ENCODE peak calls at places on chromosomes 5 and 9, in five cellular contexts. One of them, this sample, is unnamed. For H3K4me1, the result is how much of the 10 kb centered on the place peaks cover.

GRCh38 chr5:90386099-90386710 is 23.4 kb downstream of the CETN3 start:
- DNase-seq in GM23248: peak
- DNase-seq in neural progenitor cell: no peak
- DNase-seq in A549: peak
- DNase-seq in tibial nerve: no peak
- DNase-seq in this sample: no peak

GRCh38 chr5:171721469-171721868 is 64.1 kb upstream of the SMIM23 start:
- DNase-seq in GM23248: no peak
- DNase-seq in neural progenitor cell: no peak
- DNase-seq in A549: no peak
- DNase-seq in tibial nerve: no peak
- DNase-seq in this sample: no peak

GRCh38 chr5:124395899-124396298 is 350.5 kb downstream of the ZNF608 start:
- DNase-seq in GM23248: no peak
- DNase-seq in neural progenitor cell: no peak
- DNase-seq in A549: no peak
- DNase-seq in tibial nerve: no peak
- DNase-seq in this sample: no peak

GRCh38 chr9:79969866-79970265 is 398.1 kb downstream of the TLE4 start:
- DNase-seq in GM23248: no peak
- DNase-seq in neural progenitor cell: no peak
- DNase-seq in A549: no peak
- DNase-seq in tibial nerve: no peak
- DNase-seq in this sample: no peak

GRCh38 chr5:418681-419121 is 24.3 kb upstream of the EXOC3 start:
- DNase-seq in GM23248: no peak
- DNase-seq in neural progenitor cell: no peak
- DNase-seq in A549: no peak
- DNase-seq in tibial nerve: no peak
- DNase-seq in this sample: no peak

GRCh38 chr9:73269430-73270101 is 117.9 kb downstream of the ANXA1 start:
- DNase-seq in GM23248: peak
- DNase-seq in neural progenitor cell: peak
- DNase-seq in A549: peak
- DNase-seq in tibial nerve: no peak
- DNase-seq in this sample: no peak

GRCh38 chr5:170200876-170201275 is 31.9 kb upstream of the C5orf58 start:
- DNase-seq in GM23248: peak
- DNase-seq in neural progenitor cell: no peak
- DNase-seq in A549: no peak
- DNase-seq in tibial nerve: no peak
- DNase-seq in this sample: no peak

GRCh38 chr5:133149333-133149732 is 97.5 kb downstream of the HSPA4 start:
- DNase-seq in GM23248: no peak
- DNase-seq in neural progenitor cell: no peak
- DNase-seq in A549: no peak
- DNase-seq in tibial nerve: no peak
- DNase-seq in this sample: no peak

GRCh38 chr5:19874811-19875210 is 113.2 kb downstream of the CDH18 start:
- DNase-seq in GM23248: no peak
- DNase-seq in neural progenitor cell: no peak
- DNase-seq in A549: no peak
- DNase-seq in tibial nerve: no peak
- DNase-seq in this sample: no peak

GRCh38 chr9:97109194-97109811 is 70.4 kb upstream of the CTSV start:
- DNase-seq in GM23248: peak
- DNase-seq in neural progenitor cell: peak
- DNase-seq in A549: peak
- DNase-seq in tibial nerve: peak
- DNase-seq in this sample: peak

GRCh38 chr9:38144421-38144820 is 75.4 kb upstream of the SHB start:
- DNase-seq in GM23248: peak
- DNase-seq in neural progenitor cell: no peak
- DNase-seq in A549: no peak
- DNase-seq in tibial nerve: no peak
- DNase-seq in this sample: no peak

GRCh38 chr5:126745259-126745992 is 31.5 kb upstream of the LMNB1 start:
- DNase-seq in GM23248: no peak
- DNase-seq in neural progenitor cell: no peak
- DNase-seq in A549: no peak
- DNase-seq in tibial nerve: no peak
- DNase-seq in this sample: no peak

GRCh38 chr9:26656003-26656940 is 236.3 kb downstream of the CAAP1 start:
- DNase-seq in GM23248: peak
- DNase-seq in neural progenitor cell: peak
- DNase-seq in A549: peak
- DNase-seq in tibial nerve: peak
- DNase-seq in this sample: peak

GRCh38 chr9:124735121-124735520 is 36.0 kb downstream of the NR6A1 start:
- DNase-seq in GM23248: peak
- DNase-seq in neural progenitor cell: no peak
- DNase-seq in A549: no peak
- DNase-seq in tibial nerve: no peak
- DNase-seq in this sample: no peak

GRCh38 chr5:59600998-59601397 is 292.5 kb downstream of the PDE4D start:
- DNase-seq in GM23248: no peak
- DNase-seq in neural progenitor cell: no peak
- DNase-seq in A549: no peak
- DNase-seq in tibial nerve: no peak
- DNase-seq in this sample: no peak

DNA sequence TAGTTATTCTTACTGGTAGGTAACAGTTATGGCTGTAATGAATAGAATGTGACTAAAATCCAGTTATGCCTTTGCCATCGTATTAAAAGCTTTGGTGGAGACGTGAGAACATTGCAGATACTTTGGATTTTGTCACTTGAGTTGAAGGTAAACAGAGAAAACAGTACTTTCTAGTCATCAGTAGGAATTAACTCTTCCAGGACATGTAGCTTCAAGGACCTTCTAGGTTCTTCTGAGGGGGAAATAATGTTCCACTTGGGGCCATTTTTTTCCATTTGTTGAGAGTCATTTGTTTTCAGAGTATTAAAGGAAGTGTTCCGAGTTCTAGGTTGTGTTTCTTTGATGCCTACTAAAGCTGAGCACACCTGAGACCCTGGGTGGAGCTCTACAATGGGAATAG is 6.1 kb downstream of the TJP2 start:
- DNase-seq in GM23248: no peak
- DNase-seq in neural progenitor cell: no peak
- DNase-seq in A549: no peak
- DNase-seq in tibial nerve: no peak
- DNase-seq in this sample: no peak
- H3K4me1 ChIP-seq in GM23248: under half
- H3K4me1 ChIP-seq in neural progenitor cell: under half
- H3K4me1 ChIP-seq in A549: under half
- H3K4me1 ChIP-seq in tibial nerve: under half
- H3K4me1 ChIP-seq in this sample: under half

GRCh38 chr5:136042665-136043121 is 13.9 kb downstream of the TGFBI start:
- DNase-seq in GM23248: peak
- DNase-seq in neural progenitor cell: peak
- DNase-seq in A549: no peak
- DNase-seq in tibial nerve: no peak
- DNase-seq in this sample: no peak

GRCh38 chr5:136040746-136041415 is 12.1 kb downstream of the TGFBI start:
- DNase-seq in GM23248: peak
- DNase-seq in neural progenitor cell: no peak
- DNase-seq in A549: no peak
- DNase-seq in tibial nerve: no peak
- DNase-seq in this sample: no peak

GRCh38 chr5:136042156-136042555 is 13.4 kb downstream of the TGFBI start:
- DNase-seq in GM23248: no peak
- DNase-seq in neural progenitor cell: no peak
- DNase-seq in A549: no peak
- DNase-seq in tibial nerve: no peak
- DNase-seq in this sample: no peak

GRCh38 chr5:136043968-136044610 is 15.3 kb downstream of the TGFBI start:
- DNase-seq in GM23248: no peak
- DNase-seq in neural progenitor cell: no peak
- DNase-seq in A549: no peak
- DNase-seq in tibial nerve: no peak
- DNase-seq in this sample: no peak

GRCh38 chr5:136043551-136043950 is 14.8 kb downstream of the TGFBI start:
- DNase-seq in GM23248: peak
- DNase-seq in neural progenitor cell: no peak
- DNase-seq in A549: no peak
- DNase-seq in tibial nerve: no peak
- DNase-seq in this sample: no peak
- H3K4me1 ChIP-seq in GM23248: under half
- H3K4me1 ChIP-seq in neural progenitor cell: under half
- H3K4me1 ChIP-seq in A549: half or more
- H3K4me1 ChIP-seq in tibial nerve: under half
- H3K4me1 ChIP-seq in this sample: under half

DNA sequence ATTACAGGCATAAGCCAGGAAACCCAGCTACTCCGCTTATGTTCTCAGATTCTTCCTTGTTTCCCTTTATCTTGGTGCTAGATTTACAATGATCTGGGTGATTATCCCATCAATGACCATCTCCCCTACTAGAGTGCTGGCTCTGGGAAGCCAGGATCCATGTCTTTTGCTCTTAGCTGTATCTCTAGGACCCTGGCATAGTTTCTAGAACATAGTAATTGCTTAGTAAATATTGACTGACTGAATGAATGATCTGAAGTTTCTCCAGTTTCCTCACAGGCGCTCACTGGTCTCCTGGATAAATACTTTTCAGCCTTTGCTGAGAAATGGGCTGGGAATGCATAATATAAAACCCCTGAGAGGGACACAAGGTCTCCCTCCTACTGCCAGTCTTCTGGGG is 60.0 kb upstream of the KLF9 start:
- DNase-seq in GM23248: no peak
- DNase-seq in neural progenitor cell: no peak
- DNase-seq in A549: no peak
- DNase-seq in tibial nerve: no peak
- DNase-seq in this sample: no peak
- H3K4me1 ChIP-seq in GM23248: under half
- H3K4me1 ChIP-seq in neural progenitor cell: under half
- H3K4me1 ChIP-seq in A549: under half
- H3K4me1 ChIP-seq in tibial nerve: under half
- H3K4me1 ChIP-seq in this sample: under half

GRCh38 chr9:127868278-127868903 is 9.1 kb downstream of the AK1 start:
- DNase-seq in GM23248: no peak
- DNase-seq in neural progenitor cell: no peak
- DNase-seq in A549: no peak
- DNase-seq in tibial nerve: no peak
- DNase-seq in this sample: no peak
- H3K4me1 ChIP-seq in GM23248: under half
- H3K4me1 ChIP-seq in neural progenitor cell: under half
- H3K4me1 ChIP-seq in A549: under half
- H3K4me1 ChIP-seq in tibial nerve: under half
- H3K4me1 ChIP-seq in this sample: under half

DNA sequence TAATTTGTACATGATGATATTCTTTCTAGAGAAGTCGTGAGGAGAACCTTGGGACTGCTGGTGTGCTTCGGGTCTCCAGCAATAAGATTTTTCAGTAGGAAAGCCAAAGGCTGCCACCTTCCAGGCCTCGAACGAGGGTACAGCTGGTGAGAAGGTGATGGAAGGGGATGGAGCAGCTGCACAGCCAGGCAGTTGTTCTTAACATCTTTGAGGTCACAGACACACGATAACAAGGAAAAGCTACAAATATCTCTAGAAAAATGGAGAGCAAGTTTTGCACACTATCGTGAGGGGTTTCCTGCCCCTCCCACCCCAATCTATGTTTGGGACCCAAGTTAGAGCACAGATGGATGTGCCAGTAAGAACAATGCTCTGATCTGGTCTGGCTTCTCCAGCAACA is 6.8 kb upstream of the IL7R start:
- DNase-seq in GM23248: no peak
- DNase-seq in neural progenitor cell: no peak
- DNase-seq in A549: no peak
- DNase-seq in tibial nerve: no peak
- DNase-seq in this sample: no peak
- H3K4me1 ChIP-seq in GM23248: under half
- H3K4me1 ChIP-seq in neural progenitor cell: under half
- H3K4me1 ChIP-seq in A549: under half
- H3K4me1 ChIP-seq in tibial nerve: under half
- H3K4me1 ChIP-seq in this sample: under half

GRCh38 chr5:78509145-78509865 is 139.3 kb downstream of the LHFPL2 start:
- DNase-seq in GM23248: no peak
- DNase-seq in neural progenitor cell: no peak
- DNase-seq in A549: no peak
- DNase-seq in tibial nerve: no peak
- DNase-seq in this sample: no peak

GRCh38 chr5:78509884-78510769 is 138.4 kb downstream of the LHFPL2 start:
- DNase-seq in GM23248: peak
- DNase-seq in neural progenitor cell: peak
- DNase-seq in A549: no peak
- DNase-seq in tibial nerve: no peak
- DNase-seq in this sample: peak

GRCh38 chr5:78514427-78515345 is 133.9 kb downstream of the LHFPL2 start:
- DNase-seq in GM23248: peak
- DNase-seq in neural progenitor cell: no peak
- DNase-seq in A549: no peak
- DNase-seq in tibial nerve: no peak
- DNase-seq in this sample: no peak

GRCh38 chr5:78511116-78511906 is 137.3 kb downstream of the LHFPL2 start:
- DNase-seq in GM23248: no peak
- DNase-seq in neural progenitor cell: no peak
- DNase-seq in A549: no peak
- DNase-seq in tibial nerve: no peak
- DNase-seq in this sample: no peak

GRCh38 chr5:78512440-78512839 is 136.1 kb downstream of the LHFPL2 start:
- DNase-seq in GM23248: no peak
- DNase-seq in neural progenitor cell: no peak
- DNase-seq in A549: no peak
- DNase-seq in tibial nerve: no peak
- DNase-seq in this sample: no peak
- H3K4me1 ChIP-seq in GM23248: under half
- H3K4me1 ChIP-seq in neural progenitor cell: under half
- H3K4me1 ChIP-seq in A549: under half
- H3K4me1 ChIP-seq in tibial nerve: under half
- H3K4me1 ChIP-seq in this sample: under half

GRCh38 chr9:131398204-131398603 is 4.3 kb downstream of the PRRC2B start:
- DNase-seq in GM23248: no peak
- DNase-seq in neural progenitor cell: no peak
- DNase-seq in A549: no peak
- DNase-seq in tibial nerve: no peak
- DNase-seq in this sample: peak
- H3K4me1 ChIP-seq in GM23248: half or more
- H3K4me1 ChIP-seq in neural progenitor cell: half or more
- H3K4me1 ChIP-seq in A549: half or more
- H3K4me1 ChIP-seq in tibial nerve: under half
- H3K4me1 ChIP-seq in this sample: half or more

GRCh38 chr5:41925555-41925946 is 470 bp downstream of the FBXO4 start:
- DNase-seq in GM23248: peak
- DNase-seq in neural progenitor cell: peak
- DNase-seq in A549: peak
- DNase-seq in tibial nerve: peak
- DNase-seq in this sample: peak
- H3K4me1 ChIP-seq in GM23248: under half
- H3K4me1 ChIP-seq in neural progenitor cell: under half
- H3K4me1 ChIP-seq in A549: under half
- H3K4me1 ChIP-seq in tibial nerve: under half
- H3K4me1 ChIP-seq in this sample: under half

DNA sequence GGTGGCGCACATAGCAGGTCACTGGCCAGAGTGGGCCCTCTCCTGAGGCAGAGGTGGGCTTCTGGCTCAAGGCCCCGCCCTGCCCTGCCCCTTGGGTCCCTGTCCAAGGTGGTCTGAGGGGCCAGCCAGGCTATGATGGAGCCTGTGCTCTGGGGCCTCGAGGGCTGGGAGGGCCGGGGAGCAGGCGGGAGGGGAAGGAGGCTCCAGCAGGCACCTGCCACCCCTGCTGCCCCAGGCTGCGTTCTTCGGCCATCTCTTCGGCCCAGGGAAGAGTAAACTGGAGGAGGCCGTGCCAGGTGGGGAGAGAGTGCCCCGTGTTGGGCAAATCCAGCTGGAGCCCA is 14.6 kb downstream of the FIBCD1 start:
- DNase-seq in GM23248: no peak
- DNase-seq in neural progenitor cell: no peak
- DNase-seq in A549: no peak
- DNase-seq in tibial nerve: no peak
- DNase-seq in this sample: no peak
- H3K4me1 ChIP-seq in GM23248: under half
- H3K4me1 ChIP-seq in neural progenitor cell: under half
- H3K4me1 ChIP-seq in A549: under half
- H3K4me1 ChIP-seq in tibial nerve: under half
- H3K4me1 ChIP-seq in this sample: under half

This sample was measured in testis.